ENCODE peak calls at places on chromosomes 16 and 17, in four cellular contexts. One of them, this sample, is unnamed.

GRCh38 chr17:74045608-74046007 is 157.9 kb upstream of the RPL38 start:
- DNase-seq in thoracic aorta: no peak
- DNase-seq in K562: no peak
- DNase-seq in AG09319: no peak
- DNase-seq in this sample: no peak

GRCh38 chr16:30065943-30066881 is 652 bp downstream of the ALDOA start:
- DNase-seq in K562: peak; percentile 79
- DNase-seq in AG09319: no peak
- DNase-seq in thoracic aorta: no peak
- DNase-seq in this sample: no peak

GRCh38 chr17:28901866-28902818 is 737 bp downstream of the DHRS13 start:
- DNase-seq in K562: peak; percentile 76
- DNase-seq in AG09319: no peak
- DNase-seq in thoracic aorta: no peak
- DNase-seq in this sample: peak; percentile 54

GRCh38 chr17:57915980-57916757 is 39.0 kb downstream of the CUEDC1 start:
- DNase-seq in AG09319: no peak
- DNase-seq in thoracic aorta: no peak
- DNase-seq in K562: no peak
- DNase-seq in this sample: peak; percentile 34

GRCh38 chr16:47565454-47565853 is 104.3 kb downstream of the PHKB start:
- DNase-seq in AG09319: no peak
- DNase-seq in thoracic aorta: peak; percentile 5
- DNase-seq in K562: peak; percentile 25
- DNase-seq in this sample: no peak

GRCh38 chr16:69049146-69049545 is 56.3 kb upstream of the HAS3 start:
- DNase-seq in thoracic aorta: no peak
- DNase-seq in AG09319: no peak
- DNase-seq in K562: no peak
- DNase-seq in this sample: no peak

GRCh38 chr16:73057369-73058210 is 9.7 kb upstream of the ZFHX3 start:
- DNase-seq in thoracic aorta: no peak
- DNase-seq in AG09319: no peak
- DNase-seq in K562: peak; percentile 7
- DNase-seq in this sample: peak; percentile 61

GRCh38 chr17:67438669-67439068 is 61.6 kb downstream of the PITPNC1 start:
- DNase-seq in AG09319: no peak
- DNase-seq in thoracic aorta: no peak
- DNase-seq in K562: no peak
- DNase-seq in this sample: no peak

DNA sequence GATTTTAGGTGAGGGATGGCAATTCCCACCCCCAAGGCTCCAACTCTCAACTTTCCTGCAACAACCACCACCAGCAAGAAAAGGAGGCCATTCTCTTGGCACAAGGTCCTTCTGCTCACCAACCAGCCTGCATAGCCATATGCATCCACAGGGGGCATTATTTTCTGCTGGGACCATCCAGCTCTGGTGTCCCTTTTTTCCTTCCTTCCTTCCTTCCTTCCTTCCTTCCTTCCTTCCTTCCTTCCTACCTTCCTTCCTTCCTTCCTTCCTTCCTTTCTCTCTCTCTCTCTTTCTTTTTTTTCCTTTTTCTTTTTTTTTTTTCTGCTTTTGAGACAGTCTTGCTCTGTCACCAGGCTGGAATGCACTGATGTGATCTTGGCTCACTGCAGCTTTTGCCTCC is 21.1 kb upstream of the COX10 start:
- DNase-seq in thoracic aorta: no peak
- DNase-seq in K562: no peak
- DNase-seq in AG09319: no peak
- DNase-seq in this sample: no peak
- TF ChIP-seq CTCF in thoracic aorta: no peak
- TF ChIP-seq CTCF in K562: peak; percentile 34
- TF ChIP-seq CTCF in AG09319: peak; percentile 20
- TF ChIP-seq CTCF in this sample: peak; percentile 24

DNA sequence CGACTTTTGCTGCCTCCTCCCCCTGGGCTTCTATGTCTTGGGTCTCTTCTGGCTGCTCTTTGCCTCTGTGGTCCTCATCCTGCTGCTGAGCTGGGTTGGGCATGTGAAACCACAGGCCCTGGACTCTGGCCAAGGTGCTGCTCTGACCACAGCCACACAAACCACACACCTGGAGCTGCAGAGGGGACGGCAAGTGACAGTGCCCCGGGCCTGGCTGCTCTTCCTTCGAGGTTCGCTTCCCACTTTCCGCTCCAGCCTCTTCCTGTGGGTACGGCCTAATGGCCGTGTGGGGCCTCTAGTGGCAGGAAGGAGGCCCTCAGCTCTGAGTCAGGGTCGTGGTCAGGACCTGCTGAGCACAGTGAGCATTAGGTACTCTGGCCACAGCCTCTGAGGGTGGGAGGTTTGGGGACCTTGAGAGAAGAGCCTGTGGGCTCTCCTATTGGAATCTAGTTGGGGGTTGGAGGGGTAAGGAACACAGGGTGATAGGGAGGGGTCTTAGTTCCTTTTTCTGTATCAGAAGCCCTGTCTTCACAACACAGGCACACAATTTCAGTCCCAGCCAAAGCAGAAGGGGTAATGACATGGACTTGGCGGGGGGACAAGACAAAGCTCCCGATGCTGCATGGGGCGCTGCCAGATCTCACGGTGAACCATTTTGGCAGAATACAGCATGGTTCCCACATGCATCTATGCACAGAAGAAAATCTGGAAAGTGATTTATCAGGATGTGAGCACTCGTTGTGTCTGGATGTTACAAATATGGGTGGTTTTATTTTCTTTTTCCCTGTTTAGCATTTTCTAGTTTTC is 2.3 kb downstream of the GP1BA start:
- DNase-seq in K562: peak; percentile 55
- DNase-seq in thoracic aorta: no peak
- DNase-seq in AG09319: no peak
- DNase-seq in this sample: peak; percentile 52
- TF ChIP-seq CTCF in K562: peak; percentile 41
- TF ChIP-seq CTCF in thoracic aorta: no peak
- TF ChIP-seq CTCF in AG09319: peak; percentile 28
- TF ChIP-seq CTCF in this sample: no peak

GRCh38 chr17:76940738-76941350 is 72.6 kb downstream of the MGAT5B start:
- DNase-seq in K562: no peak
- DNase-seq in AG09319: no peak
- DNase-seq in thoracic aorta: no peak
- DNase-seq in this sample: peak; percentile 56
- TF ChIP-seq CTCF in K562: peak; percentile 35
- TF ChIP-seq CTCF in AG09319: peak; percentile 2
- TF ChIP-seq CTCF in thoracic aorta: no peak
- TF ChIP-seq CTCF in this sample: peak; percentile 30

GRCh38 chr16:21300309-21301167 is 22.4 kb upstream of the CRYM start:
- DNase-seq in AG09319: peak; percentile 99
- DNase-seq in thoracic aorta: peak; percentile 98
- DNase-seq in K562: peak; percentile 98
- DNase-seq in this sample: peak; percentile 85
- TF ChIP-seq CTCF in AG09319: peak; percentile 98
- TF ChIP-seq CTCF in thoracic aorta: peak; percentile 59
- TF ChIP-seq CTCF in K562: peak; percentile 99
- TF ChIP-seq CTCF in this sample: no peak

DNA sequence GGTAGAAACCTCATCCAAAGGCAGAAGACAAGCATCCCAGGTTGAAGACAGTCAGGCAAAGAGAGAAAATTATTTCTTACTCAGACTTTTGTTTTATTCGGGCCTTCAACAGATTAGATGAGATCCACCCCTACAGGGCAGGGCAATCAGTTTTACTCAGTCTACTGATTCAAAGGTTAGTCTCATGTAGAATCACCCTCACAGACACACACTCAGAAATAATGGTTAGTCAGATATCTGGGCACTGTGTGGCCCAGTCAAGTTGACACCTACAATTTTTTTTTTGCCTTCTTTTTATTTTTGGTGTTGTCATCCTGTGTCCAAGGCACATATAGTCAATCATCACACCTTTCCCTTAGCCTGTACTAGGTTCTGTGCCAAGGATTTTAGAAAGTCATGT is 729.8 kb downstream of the WWOX start:
- DNase-seq in thoracic aorta: no peak
- DNase-seq in K562: no peak
- DNase-seq in AG09319: no peak
- DNase-seq in this sample: no peak
- TF ChIP-seq CTCF in thoracic aorta: no peak
- TF ChIP-seq CTCF in K562: no peak
- TF ChIP-seq CTCF in AG09319: no peak
- TF ChIP-seq CTCF in this sample: no peak

GRCh38 chr17:35915153-35915969 is 15.2 kb downstream of the RDM1 start:
- DNase-seq in thoracic aorta: no peak
- DNase-seq in AG09319: no peak
- DNase-seq in K562: no peak
- DNase-seq in this sample: no peak
- TF ChIP-seq CTCF in thoracic aorta: no peak
- TF ChIP-seq CTCF in AG09319: no peak
- TF ChIP-seq CTCF in K562: no peak
- TF ChIP-seq CTCF in this sample: no peak

GRCh38 chr17:32239457-32239856 is 26.2 kb upstream of the RHBDL3 start:
- DNase-seq in K562: no peak
- DNase-seq in thoracic aorta: no peak
- DNase-seq in AG09319: no peak
- DNase-seq in this sample: no peak
- TF ChIP-seq CTCF in K562: no peak
- TF ChIP-seq CTCF in thoracic aorta: no peak
- TF ChIP-seq CTCF in AG09319: no peak
- TF ChIP-seq CTCF in this sample: no peak

GRCh38 chr17:41734949-41735313 is 488 bp upstream of the HAP1 start:
- DNase-seq in thoracic aorta: no peak
- DNase-seq in K562: no peak
- DNase-seq in AG09319: no peak
- DNase-seq in this sample: peak; percentile 31
- TF ChIP-seq CTCF in thoracic aorta: no peak
- TF ChIP-seq CTCF in K562: no peak
- TF ChIP-seq CTCF in AG09319: no peak
- TF ChIP-seq CTCF in this sample: no peak